ENCODE peak calls at places on chromosomes 7 and 10, in six cellular contexts. J, I, F, W, Q and E are unnamed samples.

GRCh38 chr10:35203744-35204143 is 77.1 kb downstream of the CREM start:
- DNase-seq in W (no peak), J (no peak), I (no peak), F (no peak), Q (no peak), E (no peak)

GRCh38 chr7:158353606-158354570 is 233.7 kb downstream of the PTPRN2 start:
- DNase-seq in Q (peak; percentile 30), I (no peak), F (no peak), J (peak; percentile 27), W (peak; percentile 38), E (peak; percentile 36)

GRCh38 chr10:132162590-132163277 is 24.0 kb upstream of the DPYSL4 start:
- DNase-seq in F (no peak), Q (peak; percentile 57), J (no peak), W (no peak), I (no peak), E (no peak)

GRCh38 chr10:112952282-112952991 is 2.4 kb downstream of the TCF7L2 start:
- DNase-seq in F (no peak), Q (no peak), W (peak; percentile 19), I (no peak), J (no peak), E (peak; percentile 47)

GRCh38 chr7:155729847-155730246 is 82.4 kb downstream of the SHH start:
- DNase-seq in I (no peak), W (no peak), Q (peak; percentile 34), F (no peak), J (peak; percentile 63), E (peak; percentile 92)

GRCh38 chr10:74593470-74593869 is 232.9 kb upstream of the KAT6B start:
- DNase-seq in W (no peak), J (peak; percentile 56), Q (no peak), F (peak; percentile 56), I (no peak), E (peak; percentile 21)

GRCh38 chr7:95592570-95592969 is 3.7 kb downstream of the PDK4 start:
- DNase-seq in I (no peak), J (no peak), Q (no peak), W (no peak), F (no peak), E (no peak)

GRCh38 chr10:88216976-88217375 is 353.6 kb downstream of the PTEN start:
- DNase-seq in I (no peak), W (no peak), Q (peak; percentile 47), F (no peak), J (no peak), E (no peak)

GRCh38 chr10:651700-652099 is 37.8 kb downstream of the DIP2C start:
- DNase-seq in Q (no peak), J (no peak), W (no peak), I (no peak), F (no peak), E (no peak)

GRCh38 chr7:96663871-96664445 is 45.7 kb downstream of the SEM1 start:
- DNase-seq in Q (no peak), W (no peak), F (no peak), J (no peak), I (no peak), E (no peak)

GRCh38 chr10:13390604-13391522 is 42.8 kb upstream of the SEPHS1 start:
- DNase-seq in W (no peak), I (no peak), Q (no peak), F (no peak), J (no peak), E (no peak)

GRCh38 chr10:49123981-49124920 is 8.9 kb upstream of the VSTM4 start:
- DNase-seq in Q (no peak), I (no peak), F (no peak), W (no peak), J (no peak), E (peak; percentile 62)